ENCODE peak calls at places on chromosome 2, in six cellular contexts. H is CD8-positive, alpha-beta memory T cell; A is IMR-90; V is left ventricle myocardium inferior; L is aorta; G is transverse colon. F is an unnamed sample.
A peak's percentile ranks its signal among the peaks of the same experiment; 100 is the strongest.

GRCh38 chr2:28869494-28870145 is 489 bp downstream of the TRMT61B start:
- DNase-seq in G (peak; percentile 28), L (no peak), H (peak; percentile 17), V (no peak), A (no peak), F (peak; percentile 13)

GRCh38 chr2:135586148-135586547 is 54.9 kb downstream of the R3HDM1 start:
- DNase-seq in G (no peak), H (no peak), A (peak; percentile 6), V (no peak), L (no peak), F (no peak)

GRCh38 chr2:221635949-221636348 is 63.8 kb upstream of the EPHA4 start:
- DNase-seq in V (no peak), G (no peak), L (no peak), A (no peak), H (no peak), F (peak; percentile 58)

GRCh38 chr2:124347209-124347608 is 322.1 kb downstream of the CNTNAP5 start:
- DNase-seq in G (no peak), A (no peak), V (no peak), H (no peak), L (no peak), F (no peak)

GRCh38 chr2:168643979-168644378 is 158.5 kb upstream of the NOSTRIN start:
- DNase-seq in L (no peak), V (no peak), H (no peak), G (no peak), A (peak; percentile 63), F (no peak)

GRCh38 chr2:138180691-138181386 is 216.6 kb downstream of the HNMT start:
- DNase-seq in A (no peak), L (no peak), H (no peak), G (no peak), V (no peak), F (no peak)

GRCh38 chr2:145350011-145350410 is 830.1 kb upstream of the ZEB2 start:
- DNase-seq in V (no peak), G (no peak), A (peak; percentile 81), L (peak; percentile 49), H (no peak), F (peak; percentile 3)

GRCh38 chr2:19861771-19862170 is 40.0 kb downstream of the TTC32 start:
- DNase-seq in H (no peak), A (peak; percentile 57), V (no peak), G (no peak), L (no peak), F (no peak)

GRCh38 chr2:217166241-217166640 is 306.4 kb upstream of the TNP1 start:
- DNase-seq in H (no peak), L (no peak), G (no peak), A (peak; percentile 73), V (no peak), F (no peak)

GRCh38 chr2:225120175-225120574 is 77.9 kb upstream of the DOCK10 start:
- DNase-seq in G (no peak), A (peak; percentile 67), L (no peak), H (no peak), V (no peak), F (no peak)

GRCh38 chr2:62147610-62148301 is 48.2 kb upstream of the B3GNT2 start:
- DNase-seq in V (no peak), H (no peak), L (no peak), A (peak; percentile 93), G (no peak), F (no peak)

GRCh38 chr2:133968446-133968845 is 285.4 kb upstream of the MGAT5 start:
- DNase-seq in L (peak; percentile 51), V (no peak), G (no peak), A (no peak), H (no peak), F (no peak)

GRCh38 chr2:74181739-74182138 is 3.1 kb upstream of the MOB1A start:
- DNase-seq in G (peak; percentile 57), V (no peak), L (peak; percentile 70), A (no peak), H (no peak), F (no peak)

GRCh38 chr2:51511002-51511401 is 479.1 kb upstream of the NRXN1 start:
- DNase-seq in L (no peak), A (no peak), H (no peak), V (no peak), G (no peak), F (no peak)

GRCh38 chr2:120497261-120497977 is 151.5 kb downstream of the INHBB start:
- DNase-seq in H (no peak), L (no peak), V (no peak), G (no peak), A (no peak), F (no peak)

GRCh38 chr2:164495491-164496223 is 125.6 kb downstream of the GRB14 start:
- DNase-seq in A (peak; percentile 43), L (no peak), V (no peak), H (no peak), G (no peak), F (no peak)

GRCh38 chr2:35114765-35115164 is 1240.8 kb upstream of the CRIM1 start:
- DNase-seq in V (no peak), H (no peak), A (no peak), L (no peak), G (no peak), F (no peak)

GRCh38 chr2:182924311-182924710 is 57.9 kb upstream of the FRZB start:
- DNase-seq in A (peak; percentile 15), V (no peak), H (no peak), G (no peak), L (no peak), F (no peak)

GRCh38 chr2:118016911-118017310 is 3.0 kb upstream of the CCDC93 start:
- DNase-seq in A (no peak), H (no peak), V (no peak), G (no peak), L (peak; percentile 51), F (no peak)

GRCh38 chr2:7044253-7045250 is 127.3 kb downstream of the RNF144A start:
- DNase-seq in H (peak; percentile 41), G (peak; percentile 69), L (peak; percentile 63), A (peak; percentile 37), V (peak; percentile 73), F (peak; percentile 70)

GRCh38 chr2:172429351-172429968 is 2.1 kb downstream of the ITGA6 start:
- DNase-seq in V (no peak), G (no peak), A (peak; percentile 31), H (no peak), L (no peak), F (peak; percentile 33)

GRCh38 chr2:71545572-71546274 is 92.4 kb downstream of the DYSF start:
- DNase-seq in V (peak; percentile 50), A (peak; percentile 55), G (peak; percentile 36), L (peak; percentile 58), H (peak; percentile 24), F (peak; percentile 57)

GRCh38 chr2:233426619-233427342 is 72.5 kb downstream of the DGKD start:
- DNase-seq in V (no peak), H (no peak), A (peak; percentile 99), L (no peak), G (no peak), F (no peak)

GRCh38 chr2:172465417-172466334 is 38.3 kb downstream of the ITGA6 start:
- DNase-seq in G (peak; percentile 83), L (peak; percentile 67), H (peak; percentile 66), V (peak; percentile 29), A (peak; percentile 89), F (peak; percentile 83)

GRCh38 chr2:96305979-96306308 is 598 bp upstream of the SNRNP200 start:
- DNase-seq in V (no peak), A (no peak), G (peak; percentile 17), H (no peak), L (no peak), F (no peak)

GRCh38 chr2:28902584-28902983 is 8.1 kb downstream of the WDR43 start:
- DNase-seq in V (no peak), H (no peak), A (no peak), G (no peak), L (no peak), F (no peak)

DNA sequence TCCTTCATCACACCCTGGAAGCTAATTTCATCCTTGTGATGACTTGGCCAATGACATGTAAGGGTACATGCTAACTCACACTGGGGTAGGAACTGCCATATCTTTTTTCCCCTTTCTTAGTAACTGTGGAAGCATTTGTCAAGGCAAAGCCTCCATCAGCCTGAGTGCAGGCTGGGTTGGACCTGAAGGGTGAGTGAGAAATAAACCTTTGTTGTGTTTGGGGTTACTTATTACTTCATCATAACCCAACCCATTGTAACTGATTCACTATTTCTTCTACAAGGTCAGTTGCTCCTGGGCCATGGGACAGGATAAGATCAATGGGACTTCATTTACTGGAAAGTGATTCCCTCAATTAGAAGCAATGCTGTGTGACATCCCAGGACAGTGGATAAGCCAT is 108.4 kb downstream of the COL6A3 start:
- DNase-seq in A (no peak), G (no peak), H (no peak), V (no peak), L (no peak), F (no peak)
- H3K27ac ChIP-seq in A (peak overlapping the region; percentile 90), G (no peak overlapping the region), H (no peak overlapping the region), V (no peak overlapping the region), L (no peak overlapping the region), F (no peak overlapping the region)

DNA sequence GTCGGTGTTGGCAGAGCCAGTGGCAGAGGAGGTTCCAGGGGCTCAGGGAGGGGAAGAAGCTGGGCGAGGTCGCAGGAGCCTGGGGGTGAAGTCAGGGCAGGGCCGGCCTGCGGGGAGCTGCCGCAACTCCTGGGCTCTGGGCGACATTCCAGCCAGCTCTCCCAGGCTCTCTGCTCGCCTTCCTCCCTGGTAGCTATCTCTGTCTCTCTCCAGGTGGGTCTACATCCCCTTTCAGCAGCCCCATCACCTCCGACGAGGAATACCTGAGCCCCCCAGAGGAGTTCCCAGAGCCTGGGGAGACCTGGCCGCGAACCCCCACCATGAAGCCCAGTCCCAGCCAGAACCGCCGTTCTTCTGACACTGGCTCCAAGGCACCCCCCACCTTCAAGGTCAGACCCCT is 27.0 kb downstream of the SPEG start:
- DNase-seq in A (no peak), V (no peak), H (no peak), G (no peak), L (no peak), F (no peak)
- H3K27ac ChIP-seq in A (peak overlapping the region; percentile 13), V (peak overlapping the region; percentile 87), H (no peak overlapping the region), G (peak overlapping the region; percentile 69), L (peak overlapping the region; percentile 65), F (no peak overlapping the region)

DNA sequence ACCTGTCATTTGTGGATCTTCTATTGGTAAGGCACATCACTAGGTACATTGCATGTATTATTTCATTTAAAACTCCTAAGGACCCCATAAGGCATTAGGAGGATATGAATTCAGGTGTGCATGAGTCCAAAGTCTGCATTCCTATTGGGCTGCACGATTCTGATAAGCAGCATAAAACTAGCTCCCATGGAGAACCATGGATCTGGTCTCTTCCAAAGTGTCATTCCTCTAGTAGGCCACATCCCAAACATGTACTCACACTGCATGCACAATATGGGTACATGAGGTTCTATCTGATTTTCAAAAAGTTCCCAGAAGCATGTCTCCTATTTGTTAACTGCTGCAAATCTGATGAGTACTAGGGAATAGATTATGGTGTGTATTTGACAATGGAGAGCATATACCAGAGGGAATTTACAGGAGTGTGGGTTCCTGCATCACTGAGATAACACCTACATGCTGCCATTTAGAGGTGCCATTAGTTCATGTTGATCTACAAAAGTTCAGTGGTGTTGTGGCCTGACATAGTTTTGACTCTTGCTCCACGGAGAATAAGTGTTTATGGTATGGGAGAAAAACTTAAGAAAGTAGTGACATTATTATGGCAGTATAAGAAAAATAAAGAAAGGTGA is 11.3 kb downstream of the CYTIP start:
- DNase-seq in V (no peak), G (no peak), A (no peak), L (no peak), H (no peak), F (no peak)
- H3K27ac ChIP-seq in V (peak overlapping the region; percentile 29), G (peak overlapping the region; percentile 43), A (no peak overlapping the region), L (no peak overlapping the region), H (no peak overlapping the region), F (no peak overlapping the region)

GRCh38 chr2:18518116-18519111 is 42.0 kb downstream of the RDH14 start:
- DNase-seq in G (no peak), A (peak; percentile 63), V (no peak), H (no peak), L (no peak), F (no peak)
- H3K27ac ChIP-seq in G (peak overlapping the region; percentile 54), A (peak overlapping the region; percentile 51), V (peak overlapping the region; percentile 50), H (no peak overlapping the region), L (peak overlapping the region; percentile 55), F (no peak overlapping the region)

GRCh38 chr2:15682354-15682753 is 90.7 kb downstream of the DDX1 start:
- DNase-seq in H (no peak), L (no peak), A (no peak), G (no peak), V (no peak), F (no peak)
- H3K27ac ChIP-seq in H (no peak overlapping the region), L (no peak overlapping the region), A (no peak overlapping the region), G (no peak overlapping the region), V (no peak overlapping the region), F (no peak overlapping the region)

F was measured in body of pancreas.